ENCODE peak calls at places on chromosomes 4 and X, in seven cellular contexts. One of them, this sample, is unnamed.
A peak's percentile ranks its signal among the peaks of the same experiment; 100 is the strongest.

GRCh38 chrX:20382518-20383291 is 116.0 kb upstream of the RPS6KA3 start:
- DNase-seq in CD4-positive, alpha-beta T cell: no peak
- DNase-seq in stomach: no peak
- DNase-seq in upper lobe of right lung: no peak
- DNase-seq in GM23338: no peak
- DNase-seq in Peyer's patch: peak; percentile 63
- DNase-seq in lower lobe of right lung: no peak
- DNase-seq in this sample: peak; percentile 8

GRCh38 chr4:84496356-84497219 is 2.5 kb downstream of the NKX6-1 start:
- DNase-seq in CD4-positive, alpha-beta T cell: no peak
- DNase-seq in stomach: no peak
- DNase-seq in upper lobe of right lung: no peak
- DNase-seq in GM23338: peak; percentile 73
- DNase-seq in Peyer's patch: no peak
- DNase-seq in lower lobe of right lung: no peak
- DNase-seq in this sample: no peak

GRCh38 chr4:83353516-83353915 is 18.9 kb upstream of the HPSE start:
- DNase-seq in CD4-positive, alpha-beta T cell: no peak
- DNase-seq in stomach: no peak
- DNase-seq in upper lobe of right lung: no peak
- DNase-seq in GM23338: no peak
- DNase-seq in Peyer's patch: no peak
- DNase-seq in lower lobe of right lung: no peak
- DNase-seq in this sample: no peak

GRCh38 chrX:10932842-10933440 is 178.2 kb upstream of the HCCS start:
- DNase-seq in CD4-positive, alpha-beta T cell: no peak
- DNase-seq in stomach: no peak
- DNase-seq in upper lobe of right lung: no peak
- DNase-seq in GM23338: no peak
- DNase-seq in Peyer's patch: no peak
- DNase-seq in lower lobe of right lung: no peak
- DNase-seq in this sample: no peak

GRCh38 chrX:26026179-26026578 is 112.0 kb upstream of the MAGEB18 start:
- DNase-seq in CD4-positive, alpha-beta T cell: no peak
- DNase-seq in stomach: no peak
- DNase-seq in upper lobe of right lung: no peak
- DNase-seq in GM23338: no peak
- DNase-seq in Peyer's patch: no peak
- DNase-seq in lower lobe of right lung: no peak
- DNase-seq in this sample: no peak

GRCh38 chrX:26848511-26848910 is 614.6 kb downstream of the PPP4R3C start:
- DNase-seq in CD4-positive, alpha-beta T cell: no peak
- DNase-seq in stomach: no peak
- DNase-seq in upper lobe of right lung: no peak
- DNase-seq in GM23338: no peak
- DNase-seq in Peyer's patch: no peak
- DNase-seq in lower lobe of right lung: no peak
- DNase-seq in this sample: no peak

GRCh38 chr4:1398686-1399507 is 7.3 kb downstream of the NKX1-1 start:
- DNase-seq in CD4-positive, alpha-beta T cell: no peak
- DNase-seq in stomach: no peak
- DNase-seq in upper lobe of right lung: peak; percentile 48
- DNase-seq in GM23338: no peak
- DNase-seq in Peyer's patch: no peak
- DNase-seq in lower lobe of right lung: peak; percentile 16
- DNase-seq in this sample: no peak

GRCh38 chrX:96435636-96436035 is 249.0 kb upstream of the DIAPH2 start:
- DNase-seq in CD4-positive, alpha-beta T cell: no peak
- DNase-seq in stomach: no peak
- DNase-seq in upper lobe of right lung: no peak
- DNase-seq in GM23338: no peak
- DNase-seq in Peyer's patch: no peak
- DNase-seq in lower lobe of right lung: no peak
- DNase-seq in this sample: no peak

GRCh38 chr4:109562457-109563237 is 2.6 kb downstream of the MCUB start:
- DNase-seq in CD4-positive, alpha-beta T cell: no peak
- DNase-seq in stomach: no peak
- DNase-seq in upper lobe of right lung: no peak
- DNase-seq in GM23338: no peak
- DNase-seq in Peyer's patch: no peak
- DNase-seq in lower lobe of right lung: no peak
- DNase-seq in this sample: no peak

GRCh38 chrX:7147431-7147977 is at the start of gene STS:
- DNase-seq in CD4-positive, alpha-beta T cell: peak; percentile 44
- DNase-seq in stomach: peak; percentile 49
- DNase-seq in upper lobe of right lung: no peak
- DNase-seq in GM23338: peak; percentile 29
- DNase-seq in Peyer's patch: peak; percentile 76
- DNase-seq in lower lobe of right lung: peak; percentile 58
- DNase-seq in this sample: no peak

GRCh38 chr4:80532674-80533333 is 197.3 kb downstream of the CFAP299 start:
- DNase-seq in CD4-positive, alpha-beta T cell: no peak
- DNase-seq in stomach: no peak
- DNase-seq in upper lobe of right lung: no peak
- DNase-seq in GM23338: peak; percentile 19
- DNase-seq in Peyer's patch: no peak
- DNase-seq in lower lobe of right lung: no peak
- DNase-seq in this sample: no peak

GRCh38 chr4:188660796-188661195 is 521.6 kb downstream of the TRIML1 start:
- DNase-seq in CD4-positive, alpha-beta T cell: no peak
- DNase-seq in stomach: no peak
- DNase-seq in upper lobe of right lung: no peak
- DNase-seq in GM23338: no peak
- DNase-seq in Peyer's patch: no peak
- DNase-seq in lower lobe of right lung: no peak
- DNase-seq in this sample: no peak

GRCh38 chr4:184300816-184301215 is 83.1 kb upstream of the ENPP6 start:
- DNase-seq in CD4-positive, alpha-beta T cell: no peak
- DNase-seq in stomach: no peak
- DNase-seq in upper lobe of right lung: no peak
- DNase-seq in GM23338: no peak
- DNase-seq in Peyer's patch: no peak
- DNase-seq in lower lobe of right lung: no peak
- DNase-seq in this sample: no peak

GRCh38 chrX:130772313-130773140 is 130.5 kb downstream of the ENOX2 start:
- DNase-seq in CD4-positive, alpha-beta T cell: no peak
- DNase-seq in stomach: no peak
- DNase-seq in upper lobe of right lung: no peak
- DNase-seq in GM23338: no peak
- DNase-seq in Peyer's patch: no peak
- DNase-seq in lower lobe of right lung: no peak
- DNase-seq in this sample: no peak

GRCh38 chr4:119832731-119833233 is 204.2 kb upstream of the PDE5A start:
- DNase-seq in CD4-positive, alpha-beta T cell: no peak
- DNase-seq in stomach: no peak
- DNase-seq in upper lobe of right lung: no peak
- DNase-seq in GM23338: no peak
- DNase-seq in Peyer's patch: no peak
- DNase-seq in lower lobe of right lung: no peak
- DNase-seq in this sample: no peak

GRCh38 chr4:5024673-5025072 is 5.4 kb upstream of the CYTL1 start:
- DNase-seq in CD4-positive, alpha-beta T cell: no peak
- DNase-seq in stomach: no peak
- DNase-seq in upper lobe of right lung: no peak
- DNase-seq in GM23338: no peak
- DNase-seq in Peyer's patch: no peak
- DNase-seq in lower lobe of right lung: no peak
- DNase-seq in this sample: no peak

GRCh38 chrX:17170973-17171372 is 204.0 kb upstream of the NHS start:
- DNase-seq in CD4-positive, alpha-beta T cell: no peak
- DNase-seq in stomach: no peak
- DNase-seq in upper lobe of right lung: no peak
- DNase-seq in GM23338: no peak
- DNase-seq in Peyer's patch: no peak
- DNase-seq in lower lobe of right lung: no peak
- DNase-seq in this sample: no peak

GRCh38 chrX:49002091-49002935 is at the start of gene GRIPAP1:
- DNase-seq in CD4-positive, alpha-beta T cell: peak; percentile 67
- DNase-seq in stomach: peak; percentile 71
- DNase-seq in upper lobe of right lung: peak; percentile 85
- DNase-seq in GM23338: peak; percentile 85
- DNase-seq in Peyer's patch: peak; percentile 82
- DNase-seq in lower lobe of right lung: peak; percentile 67
- DNase-seq in this sample: peak; percentile 91

GRCh38 chr4:153713840-153714239 is 29.8 kb downstream of the TLR2 start:
- DNase-seq in CD4-positive, alpha-beta T cell: no peak
- DNase-seq in stomach: no peak
- DNase-seq in upper lobe of right lung: no peak
- DNase-seq in GM23338: no peak
- DNase-seq in Peyer's patch: no peak
- DNase-seq in lower lobe of right lung: no peak
- DNase-seq in this sample: peak; percentile 81

GRCh38 chrX:16559206-16559619 is 90.7 kb upstream of the S100G start:
- DNase-seq in CD4-positive, alpha-beta T cell: no peak
- DNase-seq in stomach: no peak
- DNase-seq in upper lobe of right lung: no peak
- DNase-seq in GM23338: no peak
- DNase-seq in Peyer's patch: no peak
- DNase-seq in lower lobe of right lung: no peak
- DNase-seq in this sample: no peak

GRCh38 chr4:68984947-68985346 is 33.3 kb upstream of the UGT2A3 start:
- DNase-seq in CD4-positive, alpha-beta T cell: no peak
- DNase-seq in stomach: no peak
- DNase-seq in upper lobe of right lung: no peak
- DNase-seq in GM23338: no peak
- DNase-seq in Peyer's patch: no peak
- DNase-seq in lower lobe of right lung: no peak
- DNase-seq in this sample: no peak

GRCh38 chr4:120659626-120660170 is 262.8 kb downstream of the PRDM5 start:
- DNase-seq in CD4-positive, alpha-beta T cell: no peak
- DNase-seq in stomach: no peak
- DNase-seq in upper lobe of right lung: no peak
- DNase-seq in GM23338: no peak
- DNase-seq in Peyer's patch: no peak
- DNase-seq in lower lobe of right lung: no peak
- DNase-seq in this sample: no peak

GRCh38 chr4:86441175-86441960 is 81.5 kb upstream of the MAPK10 start:
- DNase-seq in CD4-positive, alpha-beta T cell: no peak
- DNase-seq in stomach: no peak
- DNase-seq in upper lobe of right lung: no peak
- DNase-seq in GM23338: peak; percentile 48
- DNase-seq in Peyer's patch: no peak
- DNase-seq in lower lobe of right lung: no peak
- DNase-seq in this sample: peak; percentile 74

GRCh38 chr4:86443495-86443894 is 83.6 kb upstream of the MAPK10 start:
- DNase-seq in CD4-positive, alpha-beta T cell: no peak
- DNase-seq in stomach: no peak
- DNase-seq in upper lobe of right lung: no peak
- DNase-seq in GM23338: no peak
- DNase-seq in Peyer's patch: no peak
- DNase-seq in lower lobe of right lung: no peak
- DNase-seq in this sample: no peak

GRCh38 chr4:86442881-86443280 is 83.0 kb upstream of the MAPK10 start:
- DNase-seq in CD4-positive, alpha-beta T cell: no peak
- DNase-seq in stomach: no peak
- DNase-seq in upper lobe of right lung: no peak
- DNase-seq in GM23338: no peak
- DNase-seq in Peyer's patch: no peak
- DNase-seq in lower lobe of right lung: no peak
- DNase-seq in this sample: no peak

DNA sequence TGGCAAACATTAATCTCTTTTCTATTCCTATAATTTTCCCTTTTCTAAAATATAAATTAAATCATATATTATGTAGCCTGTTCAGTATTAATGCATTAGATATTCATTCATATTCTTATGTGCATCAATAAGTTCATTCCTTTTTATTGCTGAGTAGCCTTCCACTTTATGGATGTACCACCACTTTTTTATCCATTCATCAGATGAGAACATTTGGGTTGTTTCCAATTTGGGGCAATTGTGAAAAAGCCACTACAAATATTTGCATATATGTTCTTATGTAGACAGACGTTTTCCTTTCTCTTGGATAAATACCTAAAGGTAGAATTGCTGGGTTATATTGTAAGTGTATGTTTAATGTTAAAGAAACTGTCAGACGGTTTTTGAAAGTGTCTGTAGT is 79.4 kb upstream of the MAPK10 start:
- DNase-seq in CD4-positive, alpha-beta T cell: no peak
- DNase-seq in stomach: no peak
- DNase-seq in upper lobe of right lung: no peak
- DNase-seq in GM23338: no peak
- DNase-seq in Peyer's patch: no peak
- DNase-seq in lower lobe of right lung: no peak
- DNase-seq in this sample: no peak
- H3K27ac ChIP-seq in CD4-positive, alpha-beta T cell: no peak overlapping the region
- H3K27ac ChIP-seq in stomach: no peak overlapping the region
- H3K27ac ChIP-seq in upper lobe of right lung: no peak overlapping the region
- H3K27ac ChIP-seq in GM23338: no peak overlapping the region
- H3K27ac ChIP-seq in Peyer's patch: no peak overlapping the region
- H3K27ac ChIP-seq in lower lobe of right lung: no peak overlapping the region
- H3K27ac ChIP-seq in this sample: no peak overlapping the region

DNA sequence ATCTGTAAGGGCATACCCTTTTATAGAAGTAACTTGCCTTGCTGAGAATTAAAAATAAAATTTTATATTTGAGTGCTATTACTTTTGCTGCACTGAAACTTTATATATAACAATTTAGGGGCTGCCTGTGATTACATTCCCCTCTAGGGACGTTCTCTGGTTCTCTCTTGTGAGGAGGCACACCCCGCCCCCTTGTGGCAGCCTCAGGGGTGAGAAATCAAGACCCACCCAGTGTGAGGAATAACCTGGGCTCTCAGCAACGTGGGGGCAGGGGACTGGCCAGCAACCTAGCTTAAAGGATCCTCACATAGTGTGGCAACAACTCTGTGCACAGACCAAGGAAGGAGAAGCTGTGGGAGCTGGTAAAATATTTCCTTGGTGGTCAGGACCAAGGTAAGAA is 43.7 kb downstream of the MAGEA9 start:
- DNase-seq in CD4-positive, alpha-beta T cell: peak; percentile 36
- DNase-seq in stomach: no peak
- DNase-seq in upper lobe of right lung: no peak
- DNase-seq in GM23338: peak; percentile 56
- DNase-seq in Peyer's patch: no peak
- DNase-seq in lower lobe of right lung: no peak
- DNase-seq in this sample: no peak
- TF ChIP-seq CTCF in CD4-positive, alpha-beta T cell: peak; percentile 28
- TF ChIP-seq CTCF in stomach: peak; percentile 7
- TF ChIP-seq CTCF in upper lobe of right lung: peak; percentile 21
- TF ChIP-seq CTCF in GM23338: peak; percentile 71
- TF ChIP-seq CTCF in Peyer's patch: no peak
- TF ChIP-seq CTCF in lower lobe of right lung: peak; percentile 24
- TF ChIP-seq CTCF in this sample: no peak

GRCh38 chrX:24283122-24283789 is 30.6 kb downstream of the SUPT20HL2 start:
- DNase-seq in CD4-positive, alpha-beta T cell: no peak
- DNase-seq in stomach: no peak
- DNase-seq in upper lobe of right lung: no peak
- DNase-seq in GM23338: no peak
- DNase-seq in Peyer's patch: no peak
- DNase-seq in lower lobe of right lung: no peak
- DNase-seq in this sample: no peak
- H3K27ac ChIP-seq in CD4-positive, alpha-beta T cell: no peak overlapping the region
- H3K27ac ChIP-seq in stomach: no peak overlapping the region
- H3K27ac ChIP-seq in upper lobe of right lung: no peak overlapping the region
- H3K27ac ChIP-seq in GM23338: no peak overlapping the region
- H3K27ac ChIP-seq in Peyer's patch: peak overlapping the region; percentile 26
- H3K27ac ChIP-seq in lower lobe of right lung: no peak overlapping the region
- H3K27ac ChIP-seq in this sample: no peak overlapping the region

DNA sequence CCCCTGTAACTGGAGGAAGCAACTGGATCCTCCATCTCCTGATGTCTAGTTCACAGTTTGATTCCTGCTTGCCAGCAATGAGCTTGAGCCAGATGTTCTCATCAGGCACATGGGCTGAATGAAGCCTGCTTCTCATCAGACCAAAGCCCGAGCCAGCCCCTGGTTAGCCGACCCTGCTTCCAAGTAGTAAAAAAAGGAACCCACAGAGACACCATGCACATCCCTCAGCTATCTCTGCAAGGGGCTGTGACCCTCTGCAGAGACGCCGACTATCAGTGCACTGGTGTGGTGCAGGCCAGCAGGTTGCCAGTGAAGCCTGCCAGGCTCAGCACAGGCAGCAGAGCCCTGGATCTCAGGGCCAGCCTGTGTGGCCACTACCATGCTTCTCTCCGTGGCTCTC is 2.8 kb downstream of the DCTD start:
- DNase-seq in CD4-positive, alpha-beta T cell: no peak
- DNase-seq in stomach: no peak
- DNase-seq in upper lobe of right lung: no peak
- DNase-seq in GM23338: no peak
- DNase-seq in Peyer's patch: no peak
- DNase-seq in lower lobe of right lung: no peak
- DNase-seq in this sample: no peak
- TF ChIP-seq CTCF in CD4-positive, alpha-beta T cell: no peak
- TF ChIP-seq CTCF in stomach: no peak
- TF ChIP-seq CTCF in upper lobe of right lung: no peak
- TF ChIP-seq CTCF in GM23338: no peak
- TF ChIP-seq CTCF in Peyer's patch: no peak
- TF ChIP-seq CTCF in lower lobe of right lung: no peak
- TF ChIP-seq CTCF in this sample: no peak